ENCODE peak calls at places on chromosomes 5 and 9, in nine cellular contexts. One of them, this sample, is unnamed.

GRCh38 chr5:82234880-82235279 is 43.3 kb downstream of the RPS23 start:
- DNase-seq in A549: no peak
- DNase-seq in Calu3: no peak
- DNase-seq in progenitor cell of endocrine pancreas: no peak
- DNase-seq in HepG2: no peak
- DNase-seq in retinal pigment epithelial cell: no peak
- DNase-seq in CD8-positive, alpha-beta T cell: no peak
- DNase-seq in cardiac muscle cell: no peak
- DNase-seq in coronary artery: no peak
- DNase-seq in this sample: no peak

GRCh38 chr9:130862747-130863146 is 27.7 kb downstream of the ABL1 start:
- DNase-seq in Calu3: no peak
- DNase-seq in coronary artery: peak
- DNase-seq in A549: no peak
- DNase-seq in CD8-positive, alpha-beta T cell: no peak
- DNase-seq in retinal pigment epithelial cell: no peak
- DNase-seq in progenitor cell of endocrine pancreas: no peak
- DNase-seq in HepG2: no peak
- DNase-seq in cardiac muscle cell: no peak
- DNase-seq in this sample: no peak

GRCh38 chr5:171428168-171428658 is 8.8 kb downstream of the FGF18 start:
- DNase-seq in Calu3: no peak
- DNase-seq in HepG2: no peak
- DNase-seq in CD8-positive, alpha-beta T cell: no peak
- DNase-seq in retinal pigment epithelial cell: no peak
- DNase-seq in cardiac muscle cell: no peak
- DNase-seq in A549: no peak
- DNase-seq in progenitor cell of endocrine pancreas: no peak
- DNase-seq in coronary artery: peak
- DNase-seq in this sample: no peak

GRCh38 chr9:82488702-82489578 is 500.4 kb downstream of the SPATA31D1 start:
- DNase-seq in CD8-positive, alpha-beta T cell: no peak
- DNase-seq in cardiac muscle cell: no peak
- DNase-seq in A549: no peak
- DNase-seq in retinal pigment epithelial cell: peak
- DNase-seq in progenitor cell of endocrine pancreas: no peak
- DNase-seq in HepG2: peak
- DNase-seq in coronary artery: no peak
- DNase-seq in Calu3: peak
- DNase-seq in this sample: no peak

GRCh38 chr5:90590-91547 is 1.1 kb upstream of the PLEKHG4B start:
- DNase-seq in retinal pigment epithelial cell: no peak
- DNase-seq in HepG2: no peak
- DNase-seq in Calu3: peak
- DNase-seq in progenitor cell of endocrine pancreas: no peak
- DNase-seq in cardiac muscle cell: peak
- DNase-seq in coronary artery: peak
- DNase-seq in CD8-positive, alpha-beta T cell: no peak
- DNase-seq in A549: no peak
- DNase-seq in this sample: no peak

GRCh38 chr5:78698218-78698751 is 49.7 kb upstream of the LHFPL2 start:
- DNase-seq in cardiac muscle cell: no peak
- DNase-seq in CD8-positive, alpha-beta T cell: no peak
- DNase-seq in HepG2: no peak
- DNase-seq in coronary artery: no peak
- DNase-seq in Calu3: no peak
- DNase-seq in retinal pigment epithelial cell: no peak
- DNase-seq in A549: no peak
- DNase-seq in progenitor cell of endocrine pancreas: no peak
- DNase-seq in this sample: no peak

GRCh38 chr9:16191691-16192402 is 639.0 kb downstream of the CCDC171 start:
- DNase-seq in cardiac muscle cell: peak
- DNase-seq in A549: peak
- DNase-seq in coronary artery: peak
- DNase-seq in HepG2: peak
- DNase-seq in Calu3: peak
- DNase-seq in retinal pigment epithelial cell: peak
- DNase-seq in CD8-positive, alpha-beta T cell: peak
- DNase-seq in progenitor cell of endocrine pancreas: peak
- DNase-seq in this sample: peak

GRCh38 chr9:109733690-109734089 is 46.3 kb upstream of the PALM2AKAP2 start:
- DNase-seq in retinal pigment epithelial cell: no peak
- DNase-seq in Calu3: peak
- DNase-seq in CD8-positive, alpha-beta T cell: no peak
- DNase-seq in progenitor cell of endocrine pancreas: no peak
- DNase-seq in HepG2: no peak
- DNase-seq in coronary artery: no peak
- DNase-seq in cardiac muscle cell: no peak
- DNase-seq in A549: no peak
- DNase-seq in this sample: no peak

GRCh38 chr9:29285818-29286217 is 1712.5 kb upstream of the C9orf72 start:
- DNase-seq in Calu3: no peak
- DNase-seq in CD8-positive, alpha-beta T cell: no peak
- DNase-seq in coronary artery: no peak
- DNase-seq in HepG2: no peak
- DNase-seq in cardiac muscle cell: no peak
- DNase-seq in progenitor cell of endocrine pancreas: no peak
- DNase-seq in retinal pigment epithelial cell: no peak
- DNase-seq in A549: peak
- DNase-seq in this sample: no peak

GRCh38 chr9:18976368-18977238 is 56.4 kb downstream of the SAXO1 start:
- DNase-seq in Calu3: no peak
- DNase-seq in progenitor cell of endocrine pancreas: no peak
- DNase-seq in cardiac muscle cell: no peak
- DNase-seq in coronary artery: no peak
- DNase-seq in CD8-positive, alpha-beta T cell: no peak
- DNase-seq in retinal pigment epithelial cell: no peak
- DNase-seq in HepG2: no peak
- DNase-seq in A549: no peak
- DNase-seq in this sample: no peak

GRCh38 chr9:10436771-10437170 is 176.0 kb downstream of the PTPRD start:
- DNase-seq in CD8-positive, alpha-beta T cell: no peak
- DNase-seq in Calu3: no peak
- DNase-seq in cardiac muscle cell: no peak
- DNase-seq in HepG2: no peak
- DNase-seq in A549: no peak
- DNase-seq in retinal pigment epithelial cell: no peak
- DNase-seq in progenitor cell of endocrine pancreas: no peak
- DNase-seq in coronary artery: no peak
- DNase-seq in this sample: no peak
- TF ChIP-seq CTCF in CD8-positive, alpha-beta T cell: no peak
- TF ChIP-seq CTCF in Calu3: no peak
- TF ChIP-seq CTCF in cardiac muscle cell: no peak
- TF ChIP-seq CTCF in HepG2: no peak
- TF ChIP-seq CTCF in A549: no peak
- TF ChIP-seq CTCF in retinal pigment epithelial cell: no peak
- TF ChIP-seq CTCF in progenitor cell of endocrine pancreas: no peak
- TF ChIP-seq CTCF in coronary artery: no peak
- TF ChIP-seq CTCF in this sample: no peak

DNA sequence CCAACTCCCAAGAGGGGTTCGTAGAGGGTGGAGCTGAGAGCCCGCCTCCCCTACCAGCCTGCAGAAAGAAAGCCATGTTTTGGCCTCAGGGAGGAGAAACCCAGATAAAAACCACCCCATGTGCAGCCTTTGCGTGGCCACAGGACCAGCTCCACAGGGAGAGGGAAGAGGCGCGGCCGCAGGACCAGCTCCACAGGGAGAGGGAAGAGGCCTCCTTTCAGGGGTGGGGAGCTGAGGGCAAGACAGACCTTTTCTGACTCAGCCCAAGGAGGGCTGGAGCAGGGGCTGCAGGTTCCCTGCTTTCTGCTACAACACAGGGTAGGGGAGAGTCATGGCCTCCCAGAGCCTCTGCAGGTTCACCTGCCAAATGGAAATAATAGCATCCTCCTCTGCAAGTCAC is 37.6 kb upstream of the KCNMB1 start:
- DNase-seq in Calu3: no peak
- DNase-seq in A549: no peak
- DNase-seq in CD8-positive, alpha-beta T cell: no peak
- DNase-seq in coronary artery: no peak
- DNase-seq in progenitor cell of endocrine pancreas: no peak
- DNase-seq in cardiac muscle cell: no peak
- DNase-seq in HepG2: no peak
- DNase-seq in retinal pigment epithelial cell: no peak
- DNase-seq in this sample: no peak
- TF ChIP-seq CTCF in Calu3: no peak
- TF ChIP-seq CTCF in A549: no peak
- TF ChIP-seq CTCF in CD8-positive, alpha-beta T cell: no peak
- TF ChIP-seq CTCF in coronary artery: no peak
- TF ChIP-seq CTCF in progenitor cell of endocrine pancreas: no peak
- TF ChIP-seq CTCF in cardiac muscle cell: no peak
- TF ChIP-seq CTCF in HepG2: no peak
- TF ChIP-seq CTCF in retinal pigment epithelial cell: no peak
- TF ChIP-seq CTCF in this sample: no peak

GRCh38 chr9:114361542-114361941 is 26.2 kb downstream of the AKNA start:
- DNase-seq in cardiac muscle cell: no peak
- DNase-seq in retinal pigment epithelial cell: no peak
- DNase-seq in coronary artery: no peak
- DNase-seq in progenitor cell of endocrine pancreas: no peak
- DNase-seq in A549: no peak
- DNase-seq in Calu3: no peak
- DNase-seq in HepG2: no peak
- DNase-seq in CD8-positive, alpha-beta T cell: no peak
- DNase-seq in this sample: no peak
- TF ChIP-seq CTCF in cardiac muscle cell: no peak
- TF ChIP-seq CTCF in retinal pigment epithelial cell: no peak
- TF ChIP-seq CTCF in coronary artery: no peak
- TF ChIP-seq CTCF in progenitor cell of endocrine pancreas: no peak
- TF ChIP-seq CTCF in A549: no peak
- TF ChIP-seq CTCF in Calu3: no peak
- TF ChIP-seq CTCF in HepG2: no peak
- TF ChIP-seq CTCF in CD8-positive, alpha-beta T cell: no peak
- TF ChIP-seq CTCF in this sample: no peak

DNA sequence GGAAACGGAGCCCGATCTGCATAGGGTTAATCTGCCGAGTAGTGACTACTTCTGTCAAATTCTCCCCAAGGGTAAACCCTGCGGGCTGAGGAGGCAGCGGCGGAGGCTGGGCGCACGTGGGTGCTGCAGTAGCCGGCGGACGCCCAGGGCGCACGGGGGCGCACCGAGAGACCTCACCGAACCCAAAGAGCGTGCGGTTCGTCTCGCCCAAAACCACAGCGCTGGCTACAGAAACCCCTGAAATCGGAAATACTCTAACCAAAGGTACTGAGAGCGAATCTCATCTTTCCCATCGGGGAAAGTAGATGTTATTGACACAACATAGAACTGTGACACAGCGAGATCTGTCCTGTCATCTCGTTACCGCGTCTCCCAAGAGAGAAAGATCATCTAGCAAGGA is 56.0 kb upstream of the SHC3 start:
- DNase-seq in CD8-positive, alpha-beta T cell: no peak
- DNase-seq in progenitor cell of endocrine pancreas: no peak
- DNase-seq in retinal pigment epithelial cell: no peak
- DNase-seq in coronary artery: no peak
- DNase-seq in A549: peak
- DNase-seq in cardiac muscle cell: peak
- DNase-seq in HepG2: no peak
- DNase-seq in Calu3: peak
- DNase-seq in this sample: peak
- TF ChIP-seq CTCF in CD8-positive, alpha-beta T cell: no peak
- TF ChIP-seq CTCF in progenitor cell of endocrine pancreas: peak
- TF ChIP-seq CTCF in retinal pigment epithelial cell: peak
- TF ChIP-seq CTCF in coronary artery: no peak
- TF ChIP-seq CTCF in A549: peak
- TF ChIP-seq CTCF in cardiac muscle cell: peak
- TF ChIP-seq CTCF in HepG2: no peak
- TF ChIP-seq CTCF in Calu3: no peak
- TF ChIP-seq CTCF in this sample: peak

This sample was measured in neural crest cell.